ENCODE peak calls at places on chromosome 11, in five cellular contexts. G is heart right ventricle, L is H1, Z is brain microvascular endothelial cell, U is IMR-90. B is an unnamed sample.

GRCh38 chr11:108945341-108945740 is 280.5 kb downstream of the DDX10 start:
- DNase-seq in G (no peak), L (no peak), Z (no peak), U (no peak), B (no peak)

GRCh38 chr11:125433454-125434121 is 62.5 kb downstream of the FEZ1 start:
- DNase-seq in G (peak), L (no peak), Z (peak), U (peak), B (peak)

GRCh38 chr11:33034983-33035382 is 4.4 kb upstream of the TCP11L1 start:
- DNase-seq in G (no peak), L (no peak), Z (no peak), U (no peak), B (no peak)

GRCh38 chr11:65430406-65431217 is 8.0 kb downstream of the NEAT1 start:
- DNase-seq in G (no peak), L (no peak), Z (peak), U (peak), B (no peak)

GRCh38 chr11:111777094-111778046 is 11.2 kb upstream of the PPP2R1B start:
- DNase-seq in G (peak), L (no peak), Z (peak), U (peak), B (peak)

GRCh38 chr11:7577883-7578242 is 64.1 kb downstream of the PPFIBP2 start:
- DNase-seq in G (no peak), L (no peak), Z (peak), U (peak), B (no peak)

GRCh38 chr11:11998091-11998781 is 10.2 kb downstream of the DKK3 start:
- DNase-seq in G (no peak), L (no peak), Z (peak), U (peak), B (no peak)

GRCh38 chr11:47967577-47968230 is 12.7 kb upstream of the PTPRJ start:
- DNase-seq in G (no peak), L (no peak), Z (peak), U (peak), B (no peak)

GRCh38 chr11:121349790-121350189 is 57.2 kb downstream of the SC5D start:
- DNase-seq in G (no peak), L (no peak), Z (no peak), U (no peak), B (no peak)

GRCh38 chr11:72144807-72145565 is 9.5 kb downstream of the FOLR3 start:
- DNase-seq in G (no peak), L (no peak), Z (peak), U (peak), B (no peak)

GRCh38 chr11:14127679-14128078 is 165.2 kb downstream of the SPON1 start:
- DNase-seq in G (no peak), L (no peak), Z (no peak), U (no peak), B (no peak)
- TF ChIP-seq CTCF in G (no peak), L (peak), Z (no peak), U (no peak), B (no peak)

GRCh38 chr11:102534261-102534872 is 3.8 kb upstream of the MMP7 start:
- DNase-seq in G (no peak), L (no peak), Z (no peak), U (no peak), B (peak)
- TF ChIP-seq CTCF in G (no peak), L (no peak), Z (peak), U (peak), B (peak)

GRCh38 chr11:119691020-119691666 is 37.9 kb downstream of the NECTIN1 start:
- DNase-seq in G (no peak), L (no peak), Z (no peak), U (no peak), B (no peak)
- TF ChIP-seq CTCF in G (no peak), L (no peak), Z (peak), U (peak), B (no peak)

GRCh38 chr11:46537851-46538295 is 56.0 kb downstream of the AMBRA1 start:
- DNase-seq in G (peak), L (peak), Z (peak), U (peak), B (peak)
- TF ChIP-seq CTCF in G (peak), L (peak), Z (peak), U (peak), B (peak)

DNA sequence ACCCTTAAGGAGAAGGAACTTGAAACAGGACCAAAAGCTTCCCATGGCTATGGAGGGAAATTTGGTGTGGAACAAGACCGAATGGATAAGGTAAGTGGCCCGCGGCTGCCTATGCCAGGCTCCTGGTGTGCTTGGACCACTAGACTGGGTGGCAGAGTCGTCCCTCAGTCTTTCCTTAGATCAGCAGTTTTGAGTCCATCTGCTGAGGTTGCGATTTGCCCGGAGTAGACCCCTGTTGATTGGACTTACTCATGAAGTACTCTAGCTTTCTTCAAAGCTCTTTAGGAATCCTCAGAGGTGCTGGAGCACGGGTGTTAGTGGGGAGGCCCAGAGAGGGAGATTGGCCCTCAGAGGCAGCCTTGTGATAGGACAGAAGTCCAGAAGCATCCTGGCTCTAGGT is 11.5 kb downstream of the CTTN start:
- DNase-seq in G (no peak), L (no peak), Z (no peak), U (no peak), B (no peak)
- TF ChIP-seq CTCF in G (no peak), L (no peak), Z (no peak), U (no peak), B (no peak)

DNA sequence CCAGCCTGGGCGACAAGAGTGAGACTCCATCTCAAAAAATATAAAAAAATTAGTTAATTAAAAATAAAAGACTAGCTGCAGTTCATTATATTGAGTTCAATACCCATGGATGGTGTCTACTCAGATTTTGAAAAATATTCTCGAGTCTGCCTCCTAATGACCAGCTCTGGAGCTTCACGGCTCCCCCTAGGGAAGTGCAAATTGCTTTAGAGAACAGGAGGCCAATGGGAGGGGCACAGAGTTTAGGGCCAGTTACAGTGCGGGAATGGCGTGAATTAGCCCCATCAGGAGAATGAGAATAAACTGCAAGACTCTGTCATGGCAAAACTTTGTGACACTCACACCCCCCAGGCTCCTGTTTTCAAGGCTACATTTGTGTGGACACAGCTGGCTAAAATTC is 4.6 kb downstream of the FGF4 start:
- DNase-seq in G (no peak), L (no peak), Z (no peak), U (no peak), B (no peak)
- TF ChIP-seq CTCF in G (no peak), L (peak), Z (no peak), U (no peak), B (no peak)